ENCODE peak calls at places on chromosomes 1 and 21, in six cellular contexts. One of them, this sample, is unnamed.

GRCh38 chr1:8182034-8182761 is 135.7 kb upstream of the SLC45A1 start:
- DNase-seq in fibroblast of pulmonary artery: peak
- DNase-seq in fibroblast of villous mesenchyme: peak
- DNase-seq in neural crest cell: no peak
- DNase-seq in left ventricle myocardium inferior: no peak
- DNase-seq in astrocyte of the cerebellum: no peak
- DNase-seq in this sample: no peak

GRCh38 chr21:32990666-32991065 is 35.1 kb upstream of the OLIG2 start:
- DNase-seq in fibroblast of villous mesenchyme: no peak
- DNase-seq in left ventricle myocardium inferior: no peak
- DNase-seq in fibroblast of pulmonary artery: no peak
- DNase-seq in astrocyte of the cerebellum: no peak
- DNase-seq in neural crest cell: no peak
- DNase-seq in this sample: no peak

GRCh38 chr1:173477286-173478098 is at the start of gene PRDX6:
- DNase-seq in left ventricle myocardium inferior: peak
- DNase-seq in fibroblast of pulmonary artery: peak
- DNase-seq in neural crest cell: peak
- DNase-seq in fibroblast of villous mesenchyme: peak
- DNase-seq in astrocyte of the cerebellum: peak
- DNase-seq in this sample: peak

GRCh38 chr1:81208441-81208840 is 592.3 kb upstream of the ADGRL2 start:
- DNase-seq in fibroblast of villous mesenchyme: no peak
- DNase-seq in fibroblast of pulmonary artery: no peak
- DNase-seq in left ventricle myocardium inferior: no peak
- DNase-seq in astrocyte of the cerebellum: no peak
- DNase-seq in neural crest cell: no peak
- DNase-seq in this sample: no peak

GRCh38 chr1:11384170-11384554 is 94.8 kb upstream of the DISP3 start:
- DNase-seq in neural crest cell: no peak
- DNase-seq in astrocyte of the cerebellum: no peak
- DNase-seq in fibroblast of villous mesenchyme: peak
- DNase-seq in left ventricle myocardium inferior: no peak
- DNase-seq in fibroblast of pulmonary artery: no peak
- DNase-seq in this sample: no peak

GRCh38 chr1:15326691-15327530 is 79.9 kb downstream of the FHAD1 start:
- DNase-seq in fibroblast of pulmonary artery: no peak
- DNase-seq in left ventricle myocardium inferior: no peak
- DNase-seq in neural crest cell: no peak
- DNase-seq in fibroblast of villous mesenchyme: peak
- DNase-seq in astrocyte of the cerebellum: peak
- DNase-seq in this sample: peak

GRCh38 chr1:150150511-150151021 is 850 bp downstream of the PLEKHO1 start:
- DNase-seq in fibroblast of pulmonary artery: no peak
- DNase-seq in astrocyte of the cerebellum: no peak
- DNase-seq in left ventricle myocardium inferior: peak
- DNase-seq in fibroblast of villous mesenchyme: peak
- DNase-seq in neural crest cell: no peak
- DNase-seq in this sample: no peak

GRCh38 chr21:14554948-14555347 is 8.8 kb upstream of the SAMSN1 start:
- DNase-seq in astrocyte of the cerebellum: no peak
- DNase-seq in fibroblast of villous mesenchyme: no peak
- DNase-seq in fibroblast of pulmonary artery: peak
- DNase-seq in left ventricle myocardium inferior: no peak
- DNase-seq in neural crest cell: no peak
- DNase-seq in this sample: no peak

GRCh38 chr1:46413596-46413985 is 19.5 kb downstream of the FAAH start:
- DNase-seq in left ventricle myocardium inferior: no peak
- DNase-seq in fibroblast of pulmonary artery: no peak
- DNase-seq in fibroblast of villous mesenchyme: no peak
- DNase-seq in astrocyte of the cerebellum: no peak
- DNase-seq in neural crest cell: no peak
- DNase-seq in this sample: no peak

GRCh38 chr1:20731057-20731991 is 1.2 kb downstream of the SH2D5 start:
- DNase-seq in fibroblast of villous mesenchyme: no peak
- DNase-seq in neural crest cell: no peak
- DNase-seq in left ventricle myocardium inferior: no peak
- DNase-seq in fibroblast of pulmonary artery: no peak
- DNase-seq in astrocyte of the cerebellum: no peak
- DNase-seq in this sample: no peak

GRCh38 chr1:36224537-36225297 is 474 bp downstream of the THRAP3 start:
- DNase-seq in neural crest cell: peak
- DNase-seq in left ventricle myocardium inferior: no peak
- DNase-seq in fibroblast of pulmonary artery: peak
- DNase-seq in fibroblast of villous mesenchyme: peak
- DNase-seq in astrocyte of the cerebellum: peak
- DNase-seq in this sample: peak

GRCh38 chr1:197619008-197619640 is 156.2 kb downstream of the DENND1B start:
- DNase-seq in left ventricle myocardium inferior: no peak
- DNase-seq in neural crest cell: no peak
- DNase-seq in astrocyte of the cerebellum: peak
- DNase-seq in fibroblast of villous mesenchyme: peak
- DNase-seq in fibroblast of pulmonary artery: peak
- DNase-seq in this sample: no peak

GRCh38 chr1:203281033-203281432 is 24.3 kb upstream of the BTG2 start:
- DNase-seq in fibroblast of pulmonary artery: no peak
- DNase-seq in neural crest cell: no peak
- DNase-seq in astrocyte of the cerebellum: no peak
- DNase-seq in fibroblast of villous mesenchyme: no peak
- DNase-seq in left ventricle myocardium inferior: no peak
- DNase-seq in this sample: no peak
- TF ChIP-seq CTCF in fibroblast of pulmonary artery: no peak
- TF ChIP-seq CTCF in neural crest cell: peak
- TF ChIP-seq CTCF in astrocyte of the cerebellum: peak
- TF ChIP-seq CTCF in fibroblast of villous mesenchyme: peak
- TF ChIP-seq CTCF in left ventricle myocardium inferior: no peak
- TF ChIP-seq CTCF in this sample: peak

GRCh38 chr1:17570228-17570627 is 30.7 kb downstream of the ARHGEF10L start:
- DNase-seq in astrocyte of the cerebellum: no peak
- DNase-seq in fibroblast of villous mesenchyme: no peak
- DNase-seq in fibroblast of pulmonary artery: no peak
- DNase-seq in left ventricle myocardium inferior: no peak
- DNase-seq in neural crest cell: no peak
- DNase-seq in this sample: no peak

GRCh38 chr1:17569200-17570139 is 30.0 kb downstream of the ARHGEF10L start:
- DNase-seq in neural crest cell: no peak
- DNase-seq in fibroblast of villous mesenchyme: peak
- DNase-seq in left ventricle myocardium inferior: peak
- DNase-seq in fibroblast of pulmonary artery: peak
- DNase-seq in astrocyte of the cerebellum: peak
- DNase-seq in this sample: peak

GRCh38 chr1:17573518-17574041 is 34.1 kb downstream of the ARHGEF10L start:
- DNase-seq in neural crest cell: peak
- DNase-seq in fibroblast of villous mesenchyme: no peak
- DNase-seq in fibroblast of pulmonary artery: no peak
- DNase-seq in left ventricle myocardium inferior: no peak
- DNase-seq in astrocyte of the cerebellum: no peak
- DNase-seq in this sample: no peak

GRCh38 chr1:17574502-17574901 is 35.0 kb downstream of the ARHGEF10L start:
- DNase-seq in astrocyte of the cerebellum: no peak
- DNase-seq in neural crest cell: peak
- DNase-seq in fibroblast of villous mesenchyme: no peak
- DNase-seq in fibroblast of pulmonary artery: no peak
- DNase-seq in left ventricle myocardium inferior: no peak
- DNase-seq in this sample: no peak

GRCh38 chr1:17572264-17572985 is 32.9 kb downstream of the ARHGEF10L start:
- DNase-seq in astrocyte of the cerebellum: no peak
- DNase-seq in left ventricle myocardium inferior: no peak
- DNase-seq in fibroblast of villous mesenchyme: no peak
- DNase-seq in fibroblast of pulmonary artery: no peak
- DNase-seq in neural crest cell: no peak
- DNase-seq in this sample: no peak
- TF ChIP-seq CTCF in astrocyte of the cerebellum: no peak
- TF ChIP-seq CTCF in left ventricle myocardium inferior: peak
- TF ChIP-seq CTCF in fibroblast of villous mesenchyme: peak
- TF ChIP-seq CTCF in fibroblast of pulmonary artery: no peak
- TF ChIP-seq CTCF in neural crest cell: peak
- TF ChIP-seq CTCF in this sample: no peak

DNA sequence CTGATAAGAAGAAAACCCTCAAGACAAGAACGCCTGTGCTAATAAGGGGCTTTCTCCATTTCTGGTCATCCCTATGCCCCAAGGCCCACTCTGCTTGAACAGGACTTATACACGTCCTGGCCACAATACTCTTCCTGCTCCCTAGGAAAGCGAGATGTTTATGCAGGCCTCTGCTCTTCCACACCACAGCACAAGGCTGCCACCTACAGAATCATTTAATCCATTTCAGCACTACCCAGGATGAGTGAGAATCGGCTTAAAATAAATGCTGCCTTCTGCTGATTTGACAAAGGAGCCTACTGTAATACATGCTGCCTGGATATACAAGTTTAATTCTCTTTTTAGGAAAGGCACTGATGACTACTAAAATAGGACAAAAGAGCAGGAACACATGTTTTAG is 29.4 kb downstream of the FRRS1 start:
- DNase-seq in left ventricle myocardium inferior: no peak
- DNase-seq in fibroblast of villous mesenchyme: peak
- DNase-seq in astrocyte of the cerebellum: peak
- DNase-seq in neural crest cell: no peak
- DNase-seq in fibroblast of pulmonary artery: peak
- DNase-seq in this sample: peak
- TF ChIP-seq CTCF in left ventricle myocardium inferior: peak
- TF ChIP-seq CTCF in fibroblast of villous mesenchyme: peak
- TF ChIP-seq CTCF in astrocyte of the cerebellum: peak
- TF ChIP-seq CTCF in neural crest cell: peak
- TF ChIP-seq CTCF in fibroblast of pulmonary artery: peak
- TF ChIP-seq CTCF in this sample: peak

GRCh38 chr1:18602533-18603211 is 28.0 kb upstream of the PAX7 start:
- DNase-seq in neural crest cell: no peak
- DNase-seq in fibroblast of villous mesenchyme: no peak
- DNase-seq in fibroblast of pulmonary artery: peak
- DNase-seq in left ventricle myocardium inferior: no peak
- DNase-seq in astrocyte of the cerebellum: no peak
- DNase-seq in this sample: no peak

GRCh38 chr1:18597159-18598042 is 33.2 kb upstream of the PAX7 start:
- DNase-seq in left ventricle myocardium inferior: peak
- DNase-seq in neural crest cell: peak
- DNase-seq in astrocyte of the cerebellum: peak
- DNase-seq in fibroblast of pulmonary artery: peak
- DNase-seq in fibroblast of villous mesenchyme: peak
- DNase-seq in this sample: no peak

GRCh38 chr1:18599096-18599495 is 31.6 kb upstream of the PAX7 start:
- DNase-seq in left ventricle myocardium inferior: no peak
- DNase-seq in neural crest cell: no peak
- DNase-seq in fibroblast of villous mesenchyme: no peak
- DNase-seq in astrocyte of the cerebellum: no peak
- DNase-seq in fibroblast of pulmonary artery: no peak
- DNase-seq in this sample: no peak

GRCh38 chr1:18603212-18603852 is 27.3 kb upstream of the PAX7 start:
- DNase-seq in left ventricle myocardium inferior: no peak
- DNase-seq in fibroblast of villous mesenchyme: no peak
- DNase-seq in astrocyte of the cerebellum: no peak
- DNase-seq in fibroblast of pulmonary artery: no peak
- DNase-seq in neural crest cell: no peak
- DNase-seq in this sample: no peak

DNA sequence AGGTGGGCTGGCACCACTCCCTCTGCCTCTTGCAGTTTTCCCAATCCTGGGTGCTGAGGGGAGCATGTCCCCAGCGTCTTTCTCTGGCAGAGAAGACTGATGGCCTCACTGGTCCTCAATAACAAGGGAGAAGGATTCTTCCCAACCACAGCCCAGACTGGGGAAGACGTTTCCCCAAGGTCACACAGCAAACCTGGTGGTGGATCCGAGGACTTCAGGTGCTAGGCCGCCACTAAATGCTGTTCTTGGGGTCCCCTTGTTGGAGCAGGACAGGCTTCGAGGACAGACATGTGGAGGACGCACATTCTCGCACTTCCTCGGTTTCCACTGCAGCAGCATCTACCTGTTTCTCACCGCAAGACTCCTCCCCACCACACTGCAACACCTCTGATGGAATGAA is 30.9 kb upstream of the PAX7 start:
- DNase-seq in astrocyte of the cerebellum: no peak
- DNase-seq in fibroblast of pulmonary artery: no peak
- DNase-seq in fibroblast of villous mesenchyme: no peak
- DNase-seq in left ventricle myocardium inferior: no peak
- DNase-seq in neural crest cell: no peak
- DNase-seq in this sample: no peak
- TF ChIP-seq CTCF in astrocyte of the cerebellum: no peak
- TF ChIP-seq CTCF in fibroblast of pulmonary artery: no peak
- TF ChIP-seq CTCF in fibroblast of villous mesenchyme: no peak
- TF ChIP-seq CTCF in left ventricle myocardium inferior: no peak
- TF ChIP-seq CTCF in neural crest cell: peak
- TF ChIP-seq CTCF in this sample: no peak

DNA sequence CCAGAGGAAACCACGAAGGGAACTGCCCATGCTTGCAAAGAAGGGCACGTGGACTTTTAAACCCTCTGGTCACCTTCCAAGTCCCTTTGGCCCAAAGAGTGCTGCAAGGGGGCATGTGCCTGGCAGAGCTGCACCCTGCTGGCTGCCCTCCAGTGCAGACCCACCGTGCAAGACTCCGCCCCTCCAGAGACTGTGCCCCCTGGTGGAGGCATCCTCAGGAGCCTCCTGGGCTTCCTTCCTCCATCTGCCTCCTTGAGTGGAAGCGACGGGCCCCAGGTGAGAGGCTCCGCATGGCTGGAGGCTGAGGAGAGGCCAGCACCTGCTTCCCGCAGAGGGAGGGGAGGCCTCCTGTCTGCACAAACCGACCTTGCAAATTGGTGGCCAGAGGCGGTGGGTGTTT is 100.7 kb downstream of the CRYAA start:
- DNase-seq in left ventricle myocardium inferior: peak
- DNase-seq in fibroblast of pulmonary artery: no peak
- DNase-seq in fibroblast of villous mesenchyme: no peak
- DNase-seq in neural crest cell: no peak
- DNase-seq in astrocyte of the cerebellum: no peak
- DNase-seq in this sample: no peak
- TF ChIP-seq CTCF in left ventricle myocardium inferior: no peak
- TF ChIP-seq CTCF in fibroblast of pulmonary artery: peak
- TF ChIP-seq CTCF in fibroblast of villous mesenchyme: peak
- TF ChIP-seq CTCF in neural crest cell: peak
- TF ChIP-seq CTCF in astrocyte of the cerebellum: peak
- TF ChIP-seq CTCF in this sample: peak

DNA sequence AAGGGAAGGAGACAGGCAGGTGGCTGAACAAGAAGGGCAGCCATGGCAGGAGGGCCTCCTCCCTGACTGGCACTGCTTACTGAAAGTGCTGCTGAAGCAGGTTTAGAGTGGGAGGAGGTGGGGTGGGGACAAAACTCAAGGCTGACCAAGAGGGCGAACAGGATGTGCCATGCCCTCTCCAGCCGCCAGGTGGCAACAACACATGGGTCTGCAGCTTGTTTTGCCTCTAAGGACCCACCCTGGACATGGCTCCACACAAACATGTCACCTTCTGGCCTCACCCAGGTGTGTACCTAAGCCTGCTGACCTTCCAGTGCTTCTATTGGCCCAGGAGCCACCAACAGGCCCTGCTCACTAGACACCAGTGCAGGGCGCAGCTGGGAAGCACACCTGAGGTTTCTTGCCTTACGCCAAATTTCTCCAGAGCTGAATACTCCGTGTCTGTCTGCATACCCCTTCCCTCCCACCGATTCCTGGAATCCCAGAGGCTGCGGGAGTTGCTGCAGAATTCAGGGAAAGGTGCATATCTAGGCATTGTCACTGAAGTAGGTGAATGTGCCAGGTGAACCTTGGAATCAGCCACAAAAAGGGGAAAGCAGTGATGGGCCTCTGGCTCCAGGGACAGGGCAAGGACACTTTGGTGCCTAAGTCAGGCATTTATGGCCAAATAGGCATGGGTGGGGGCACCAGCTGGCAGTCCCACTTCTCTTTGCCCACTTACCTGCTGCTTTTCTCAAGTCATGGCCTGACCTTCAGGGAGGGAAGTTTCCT is 5.3 kb downstream of the PSRC1 start:
- DNase-seq in astrocyte of the cerebellum: no peak
- DNase-seq in fibroblast of villous mesenchyme: peak
- DNase-seq in left ventricle myocardium inferior: peak
- DNase-seq in fibroblast of pulmonary artery: peak
- DNase-seq in neural crest cell: peak
- DNase-seq in this sample: peak
- TF ChIP-seq CTCF in astrocyte of the cerebellum: peak
- TF ChIP-seq CTCF in fibroblast of villous mesenchyme: peak
- TF ChIP-seq CTCF in left ventricle myocardium inferior: peak
- TF ChIP-seq CTCF in fibroblast of pulmonary artery: peak
- TF ChIP-seq CTCF in neural crest cell: peak
- TF ChIP-seq CTCF in this sample: peak